ENCODE peak calls at places on chromosomes 4 and X, in nine cellular contexts. H, J, K, Z, F, Q, M, G and Y are unnamed samples.

GRCh38 chrX:132165651-132166050 is 37.8 kb upstream of the FRMD7 start:
- DNase-seq in H (no peak), K (no peak), M (no peak), J (no peak), Q (no peak), G (no peak), F (no peak), Z (no peak), Y (no peak)

GRCh38 chr4:10667651-10668341 is 16.8 kb downstream of the CLNK start:
- DNase-seq in M (no peak), F (no peak), Q (no peak), G (no peak), K (no peak), J (no peak), Z (no peak), H (no peak), Y (no peak)

GRCh38 chrX:14039344-14039743 is 9.7 kb upstream of the GEMIN8 start:
- DNase-seq in J (peak; percentile 44), K (peak; percentile 58), F (peak; percentile 45), M (no peak), Q (no peak), H (no peak), Z (peak; percentile 53), G (peak; percentile 5), Y (no peak)

GRCh38 chr4:152304220-152304619 is 231.7 kb downstream of the FBXW7 start:
- DNase-seq in Q (no peak), G (no peak), K (no peak), H (no peak), Z (peak; percentile 36), F (no peak), M (no peak), J (peak; percentile 46), Y (no peak)

GRCh38 chr4:3408793-3409330 is 32.9 kb upstream of the HGFAC start:
- DNase-seq in M (peak; percentile 20), G (no peak), Q (peak; percentile 26), J (no peak), H (no peak), K (no peak), F (no peak), Z (no peak), Y (no peak)

GRCh38 chrX:68936186-68936585 is 107.4 kb downstream of the EFNB1 start:
- DNase-seq in M (peak; percentile 27), K (no peak), G (no peak), Q (no peak), H (no peak), Z (no peak), J (no peak), F (no peak), Y (no peak)

GRCh38 chr4:74415602-74416300 is 29.2 kb upstream of the AREG start:
- DNase-seq in G (no peak), J (no peak), Q (no peak), K (no peak), H (no peak), Z (no peak), F (no peak), M (no peak), Y (no peak)

GRCh38 chr4:65661469-65661868 is 8.8 kb downstream of the EPHA5 start:
- DNase-seq in H (no peak), F (peak; percentile 22), M (no peak), Z (no peak), K (no peak), G (no peak), J (no peak), Q (no peak), Y (peak; percentile 82)

GRCh38 chrX:134894373-134894895 is 96.4 kb upstream of the SMIM10 start:
- DNase-seq in M (no peak), H (no peak), F (no peak), Z (no peak), Q (no peak), K (no peak), J (no peak), G (no peak), Y (no peak)

GRCh38 chr4:76339364-76339763 is 32.8 kb downstream of the STBD1 start:
- DNase-seq in G (no peak), Z (no peak), H (no peak), F (no peak), K (no peak), M (no peak), Q (no peak), J (no peak), Y (no peak)

GRCh38 chr4:8908206-8908893 is 36.7 kb upstream of the HMX1 start:
- DNase-seq in G (no peak), J (no peak), F (no peak), Z (no peak), H (no peak), M (peak; percentile 45), Q (peak; percentile 35), K (no peak), Y (peak; percentile 80)

GRCh38 chrX:915427-916234 is 285.0 kb downstream of the SHOX start:
- DNase-seq in M (no peak), Q (no peak), H (no peak), J (no peak), Z (no peak), G (no peak), K (no peak), F (no peak), Y (peak; percentile 79)

GRCh38 chrX:107747596-107748161 is 27.9 kb downstream of the TSC22D3 start:
- DNase-seq in M (no peak), F (no peak), Z (no peak), J (no peak), H (no peak), G (no peak), Q (no peak), K (peak; percentile 60), Y (no peak)

GRCh38 chr4:159451006-159451405 is 348.1 kb downstream of the RAPGEF2 start:
- DNase-seq in K (no peak), H (no peak), Z (no peak), Q (no peak), G (no peak), J (no peak), F (no peak), M (no peak), Y (no peak)

DNA sequence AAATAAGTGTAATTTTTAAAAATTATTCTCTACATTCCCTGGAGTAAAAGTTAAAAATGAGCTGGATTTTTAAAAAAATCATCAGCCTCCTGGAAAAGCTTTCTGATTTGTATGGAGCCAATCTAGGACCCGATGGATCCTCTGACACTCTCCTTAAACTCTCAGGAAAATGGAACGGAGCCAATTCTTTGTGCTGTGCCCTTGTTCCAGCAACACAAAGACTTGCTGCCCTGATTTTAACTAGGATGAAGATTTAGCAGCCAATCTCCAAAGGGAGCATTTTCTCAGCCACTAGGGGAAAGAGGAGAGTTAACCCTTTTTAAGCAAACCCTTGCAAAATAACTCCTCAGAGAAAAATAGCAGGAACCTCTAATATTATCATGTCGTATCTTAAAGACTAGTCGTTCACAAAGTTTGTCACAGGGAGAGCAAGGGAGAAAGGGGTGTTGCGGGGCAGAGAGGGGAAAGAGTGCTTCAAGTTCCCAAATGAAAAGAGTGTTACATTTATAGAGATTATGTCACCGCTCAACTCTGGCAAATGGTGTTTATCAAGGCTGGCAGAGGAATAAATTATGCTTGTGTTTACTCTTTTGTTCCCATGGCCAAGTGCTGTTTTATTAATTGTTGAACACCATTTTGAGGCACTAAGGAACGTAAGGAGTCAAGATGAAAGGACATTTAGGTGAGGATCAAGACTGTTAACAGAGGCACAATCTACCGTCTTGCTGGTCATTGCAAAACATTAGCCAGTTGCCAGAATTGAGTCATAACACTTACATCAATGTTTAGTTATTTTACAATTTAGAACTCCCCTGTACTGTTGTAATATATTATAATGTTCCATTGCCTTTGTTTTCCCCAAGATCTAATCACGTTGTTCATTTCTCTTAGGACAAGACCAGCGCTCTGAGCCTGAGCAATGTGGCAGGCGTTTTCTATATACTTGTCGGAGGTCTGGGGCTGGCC is 250.7 kb downstream of the THOC2 start:
- DNase-seq in Q (no peak), Z (no peak), F (no peak), H (peak; percentile 23), K (peak; percentile 58), M (no peak), J (no peak), G (no peak), Y (no peak)
- TF ChIP-seq CTCF in Q (no peak), Z (no peak), F (no peak), H (no peak), K (no peak), M (no peak), J (no peak), G (no peak), Y (no peak)

DNA sequence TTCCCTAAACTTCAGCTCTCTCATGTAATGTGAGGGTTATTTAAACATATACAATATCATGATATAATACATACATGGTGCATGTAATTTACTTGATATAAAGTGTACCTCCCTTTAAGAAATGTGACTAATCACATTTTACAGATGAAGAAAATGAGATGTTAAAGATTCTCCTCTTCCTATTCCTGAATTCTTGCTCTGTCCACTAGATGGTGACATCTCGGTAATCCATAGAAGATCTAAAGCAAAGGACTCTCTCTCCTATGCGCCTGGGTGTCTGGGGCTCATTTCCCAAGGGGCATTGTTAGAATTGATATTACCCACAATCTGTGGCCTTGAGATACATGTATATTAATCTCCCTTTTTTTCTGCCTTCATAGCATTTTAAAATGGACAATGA is 804.9 kb downstream of the RAB28 start:
- DNase-seq in H (no peak), F (no peak), G (no peak), J (peak; percentile 1), Q (no peak), K (peak; percentile 8), M (no peak), Z (no peak), Y (no peak)
- TF ChIP-seq CTCF in H (no peak), F (peak; percentile 59), G (no peak), J (peak; percentile 32), Q (no peak), K (peak; percentile 46), M (no peak), Z (peak; percentile 40), Y (no peak)

GRCh38 chr4:99234331-99235010 is 15.4 kb upstream of the ADH6 start:
- DNase-seq in G (no peak), Z (no peak), H (peak; percentile 41), Q (no peak), K (no peak), J (no peak), F (no peak), M (no peak), Y (no peak)

GRCh38 chr4:99235955-99236354 is 16.9 kb upstream of the ADH6 start:
- DNase-seq in K (no peak), G (no peak), F (no peak), M (no peak), H (no peak), Z (no peak), J (no peak), Q (no peak), Y (no peak)
- TF ChIP-seq CTCF in K (no peak), G (no peak), F (no peak), M (no peak), H (no peak), Z (no peak), J (no peak), Q (no peak), Y (no peak)

DNA sequence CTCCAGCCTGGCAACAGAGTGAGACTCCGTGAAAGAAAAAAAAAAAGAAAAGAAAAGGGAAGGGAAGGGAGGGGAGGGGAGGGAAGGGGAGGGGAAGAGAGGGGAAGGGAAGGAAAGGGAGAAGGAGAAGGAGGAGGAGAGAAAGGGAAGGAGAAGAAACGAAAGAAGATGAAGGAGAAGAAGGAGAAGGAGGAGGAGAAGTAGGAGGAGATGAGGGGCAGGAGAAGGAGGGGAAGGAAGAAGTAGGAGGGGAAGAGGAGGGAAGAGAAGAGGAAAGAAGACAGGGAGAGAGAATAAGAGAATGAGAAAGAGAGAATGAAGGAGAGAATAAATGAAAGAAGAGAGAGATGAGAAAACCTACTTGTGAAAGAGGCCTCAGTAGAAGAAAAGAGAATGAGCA is 170.3 kb downstream of the DHRSX start:
- DNase-seq in K (no peak), H (no peak), J (no peak), G (no peak), Z (no peak), Q (no peak), F (no peak), M (no peak), Y (no peak)
- TF ChIP-seq CTCF in K (no peak), H (no peak), J (no peak), G (no peak), Z (no peak), Q (no peak), F (no peak), M (no peak), Y (no peak)